ENCODE peak calls at places on chromosome 17, in six cellular contexts. Z, R, W, S, H and N are unnamed samples. For H3K4me1, the result is how much of the 10 kb centered on the place peaks cover.

GRCh38 chr17:82376042-82376730 is 4.6 kb downstream of the UTS2R start:
- DNase-seq in Z (no peak), R (no peak), W (no peak), S (peak), H (no peak), N (no peak)

GRCh38 chr17:59840329-59840907 is 52.3 kb downstream of the TUBD1 start:
- DNase-seq in Z (no peak), W (no peak), H (no peak), S (no peak), R (no peak), N (peak)

GRCh38 chr17:42334667-42335066 is 46.4 kb downstream of the STAT5A start:
- DNase-seq in Z (no peak), H (no peak), R (no peak), W (no peak), S (no peak), N (no peak)

GRCh38 chr17:38917259-38917658 is 8.2 kb upstream of the LASP1NB start:
- DNase-seq in W (no peak), H (no peak), S (no peak), Z (no peak), R (no peak), N (no peak)

GRCh38 chr17:61678339-61678738 is 87.3 kb upstream of the NACA2 start:
- DNase-seq in H (no peak), S (no peak), R (no peak), Z (no peak), W (no peak), N (no peak)

GRCh38 chr17:73722163-73722562 is 77.9 kb upstream of the SDK2 start:
- DNase-seq in R (peak), S (no peak), W (no peak), Z (no peak), H (no peak), N (no peak)

GRCh38 chr17:57032343-57032742 is 52.7 kb upstream of the AKAP1 start:
- DNase-seq in W (no peak), R (no peak), Z (no peak), H (no peak), S (no peak), N (no peak)

GRCh38 chr17:869067-869466 is 86.9 kb downstream of the MRM3 start:
- DNase-seq in H (no peak), Z (no peak), W (no peak), S (no peak), R (no peak), N (no peak)

GRCh38 chr17:3988297-3989120 is 24.3 kb upstream of the ATP2A3 start:
- DNase-seq in Z (no peak), H (no peak), W (no peak), R (peak), S (no peak), N (no peak)

GRCh38 chr17:42760652-42761581 is at the start of gene RAMP2:
- DNase-seq in Z (no peak), S (no peak), H (no peak), W (peak), R (peak), N (no peak)

GRCh38 chr17:61393904-61394629 is 5.6 kb upstream of the TBX2 start:
- DNase-seq in H (peak), R (peak), S (peak), W (no peak), Z (no peak), N (no peak)

GRCh38 chr17:51650772-51651171 is 390.4 kb downstream of the UTP18 start:
- DNase-seq in S (no peak), H (no peak), Z (no peak), W (no peak), R (no peak), N (no peak)

GRCh38 chr17:44071772-44072171 is 1.2 kb downstream of the G6PC3 start:
- DNase-seq in W (no peak), S (no peak), Z (no peak), H (peak), R (no peak), N (no peak)

GRCh38 chr17:35063514-35064223 is at the start of gene RFFL:
- DNase-seq in W (peak), Z (peak), S (peak), R (peak), H (peak), N (peak)

GRCh38 chr17:45846223-45846622 is 1.5 kb downstream of the SPPL2C start:
- DNase-seq in S (no peak), H (no peak), Z (no peak), R (no peak), W (no peak), N (no peak)

GRCh38 chr17:63842173-63842539 is 329 bp downstream of the SMARCD2 start:
- DNase-seq in H (no peak), S (no peak), R (no peak), Z (no peak), W (peak), N (no peak)

GRCh38 chr17:37541880-37542675 is 52.4 kb downstream of the DUSP14 start:
- DNase-seq in S (no peak), H (no peak), W (no peak), Z (no peak), R (no peak), N (peak)

GRCh38 chr17:4341616-4341977 is 24.9 kb downstream of the UBE2G1 start:
- DNase-seq in S (no peak), R (no peak), Z (no peak), W (no peak), H (peak), N (no peak)

GRCh38 chr17:3003401-3004149 is 59.8 kb downstream of the OR1D5 start:
- DNase-seq in H (no peak), Z (no peak), W (no peak), S (no peak), R (no peak), N (no peak)

GRCh38 chr17:64401244-64401860 is 10.7 kb upstream of the PECAM1 start:
- DNase-seq in Z (no peak), S (no peak), R (no peak), W (no peak), H (no peak), N (no peak)

GRCh38 chr17:43855061-43855460 is 8.1 kb downstream of the CD300LG start:
- DNase-seq in H (no peak), S (no peak), Z (no peak), R (no peak), W (no peak), N (no peak)

GRCh38 chr17:38747385-38748328 is 479 bp downstream of the PCGF2 start:
- DNase-seq in Z (no peak), W (peak), H (peak), R (peak), S (no peak), N (no peak)

GRCh38 chr17:57459286-57459915 is 203.1 kb downstream of the MSI2 start:
- DNase-seq in Z (peak), R (no peak), S (peak), H (peak), W (no peak), N (no peak)

GRCh38 chr17:68775338-68775737 is 174.2 kb upstream of the FAM20A start:
- DNase-seq in R (no peak), H (no peak), Z (no peak), S (no peak), W (no peak), N (no peak)

GRCh38 chr17:77515227-77515626 is 374.5 kb downstream of the SEC14L1 start:
- DNase-seq in Z (no peak), H (no peak), R (no peak), S (no peak), W (no peak), N (no peak)

GRCh38 chr17:44503080-44503842 is at the start of gene GPATCH8:
- DNase-seq in W (peak), Z (peak), S (peak), R (peak), H (peak), N (peak)

DNA sequence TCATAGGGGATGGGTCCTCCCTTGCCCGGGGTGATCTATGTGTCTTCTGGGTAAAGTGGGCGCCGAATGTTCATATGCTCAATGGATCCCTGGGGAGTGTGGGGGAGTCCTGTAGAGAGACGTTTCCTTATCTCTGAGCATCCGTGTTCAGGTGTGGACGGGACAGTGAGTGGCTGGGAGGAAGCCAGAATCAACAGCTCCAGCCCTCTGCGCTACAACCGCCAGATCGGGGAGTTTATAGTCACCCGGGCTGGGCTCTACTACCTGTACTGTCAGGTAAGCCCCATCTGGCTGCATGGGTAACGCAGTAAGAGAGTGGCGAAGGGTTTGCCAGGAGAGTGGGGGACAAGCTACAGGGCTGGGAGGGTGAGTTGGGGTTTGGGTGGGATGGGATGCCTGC is 1.9 kb upstream of the TNFSF13 start:
- DNase-seq in R (no peak), H (no peak), Z (no peak), W (no peak), S (no peak), N (no peak)
- H3K9ac ChIP-seq in R (no peak), H (peak), Z (no peak), W (no peak), S (peak), N (no peak)

GRCh38 chr17:40520991-40521453 is 19.6 kb upstream of the TNS4 start:
- DNase-seq in R (no peak), Z (no peak), W (no peak), S (no peak), H (no peak), N (no peak)
- H3K4me1 ChIP-seq in R (under half), Z (half or more), W (under half), S (half or more), H (under half), N (under half)

GRCh38 chr17:55343900-55344513 is 77.6 kb downstream of the MMD start:
- DNase-seq in Z (no peak), H (no peak), S (no peak), W (no peak), R (no peak), N (no peak)

GRCh38 chr17:55340171-55340570 is 75.4 kb downstream of the HLF start:
- DNase-seq in Z (no peak), W (no peak), H (no peak), S (no peak), R (no peak), N (no peak)

GRCh38 chr17:55340726-55341125 is 76.0 kb downstream of the HLF start:
- DNase-seq in R (no peak), S (no peak), Z (no peak), H (no peak), W (no peak), N (no peak)

GRCh38 chr17:55343114-55343513 is 78.4 kb downstream of the HLF start:
- DNase-seq in R (no peak), S (no peak), Z (no peak), W (no peak), H (no peak), N (no peak)

GRCh38 chr17:55341432-55341831 is 76.7 kb downstream of the HLF start:
- DNase-seq in W (peak), R (no peak), H (no peak), S (no peak), Z (no peak), N (no peak)
- TF ChIP-seq YY1 in W (no peak), R (no peak), H (no peak), S (no peak), Z (no peak), N (no peak)

DNA sequence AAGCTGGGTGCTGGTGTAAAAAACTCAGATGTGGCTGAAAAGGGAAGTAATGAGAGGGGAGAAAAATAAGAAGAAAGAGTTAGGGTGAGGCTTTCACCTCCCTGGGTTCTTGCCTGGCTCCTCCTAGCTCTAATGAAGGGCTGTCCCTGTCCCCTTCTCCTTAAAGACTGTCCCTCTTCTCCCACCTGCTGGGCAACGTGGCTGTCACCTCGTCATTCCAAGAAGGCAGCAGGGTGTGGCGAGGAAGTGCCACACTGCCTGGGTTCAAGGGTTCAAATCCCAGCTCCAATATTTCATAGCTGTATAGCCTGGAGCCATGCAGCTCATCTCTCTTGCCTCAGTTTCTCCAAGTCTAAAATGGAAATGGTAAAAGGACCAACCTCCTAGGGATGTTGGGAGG is 122.5 kb upstream of the CACNG5 start:
- DNase-seq in R (no peak), Z (no peak), H (no peak), W (no peak), S (no peak), N (no peak)
- H3K9ac ChIP-seq in R (no peak), Z (no peak), H (no peak), W (no peak), S (no peak), N (no peak)

DNA sequence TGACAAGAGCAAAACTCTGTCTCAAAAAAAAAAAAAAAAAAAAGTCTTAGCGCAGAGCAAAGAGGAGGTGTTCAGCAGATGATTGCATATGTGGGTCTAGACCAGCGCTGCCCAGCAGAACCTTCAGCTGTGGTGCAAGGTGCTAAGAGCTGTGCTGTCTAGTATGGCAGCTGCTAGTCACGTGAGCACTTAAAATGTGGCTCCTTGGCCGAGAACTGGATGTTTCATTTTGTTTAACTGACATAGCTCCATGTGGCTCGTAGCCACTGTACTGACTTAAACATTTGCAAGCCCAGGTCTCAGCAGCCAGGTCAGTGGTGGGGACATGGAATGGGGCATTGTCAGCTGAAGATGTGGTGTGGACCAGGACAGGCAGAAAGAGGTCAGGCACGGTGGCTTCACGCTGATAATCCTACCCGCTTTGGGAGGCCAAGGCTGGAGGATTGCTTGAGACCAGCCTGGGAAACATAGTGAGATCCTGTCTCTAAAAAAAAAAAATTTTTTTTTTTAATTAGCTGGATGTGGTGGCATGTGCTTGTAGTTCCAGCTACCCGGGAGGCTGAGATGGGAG is 9.2 kb downstream of the C1QTNF1 start:
- DNase-seq in H (no peak), Z (no peak), S (no peak), R (no peak), W (no peak), N (no peak)
- H3K4me1 ChIP-seq in H (under half), Z (under half), S (under half), R (under half), W (under half), N (under half)

GRCh38 chr17:1907216-1907631 is 77.4 kb downstream of the RPA1 start:
- DNase-seq in R (no peak), H (no peak), W (no peak), S (no peak), Z (no peak), N (no peak)

GRCh38 chr17:1909985-1910384 is 80.2 kb downstream of the RPA1 start:
- DNase-seq in S (peak), R (no peak), W (no peak), H (no peak), Z (no peak), N (no peak)

GRCh38 chr17:1906622-1907021 is 76.8 kb downstream of the RPA1 start:
- DNase-seq in S (no peak), Z (no peak), R (no peak), W (no peak), H (no peak), N (peak)

GRCh38 chr17:1908699-1909309 is 79.0 kb downstream of the RPA1 start:
- DNase-seq in R (peak), S (peak), W (no peak), H (peak), Z (peak), N (peak)

GRCh38 chr17:1907818-1908698 is 78.3 kb downstream of the RPA1 start:
- DNase-seq in H (no peak), R (no peak), S (no peak), Z (no peak), W (peak), N (no peak)
- TF ChIP-seq YY1 in H (no peak), R (no peak), S (no peak), Z (no peak), W (no peak), N (no peak)

DNA sequence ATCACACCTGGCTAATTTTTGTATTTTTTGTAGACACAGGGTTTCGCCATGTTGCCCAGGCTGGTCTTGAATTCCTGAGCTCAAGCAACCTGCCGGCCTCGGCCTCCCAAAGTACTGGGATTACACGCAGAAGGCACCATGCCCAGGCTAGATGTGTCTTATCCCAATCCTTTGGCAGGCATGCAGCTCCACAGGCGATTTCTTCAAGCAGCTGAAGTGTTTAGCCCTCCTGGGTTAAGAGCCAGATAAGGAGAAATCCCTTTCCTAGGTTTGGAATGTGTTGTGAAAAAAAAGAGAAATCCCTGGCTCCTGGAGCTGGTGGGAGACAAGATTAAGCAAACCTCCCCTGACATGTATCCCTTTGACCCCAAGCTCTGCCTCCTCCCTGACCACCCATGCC is 2.1 kb upstream of the NHERF1 start:
- DNase-seq in H (no peak), Z (no peak), S (no peak), W (no peak), R (no peak), N (no peak)
- H3K9ac ChIP-seq in H (peak), Z (no peak), S (peak), W (no peak), R (no peak), N (no peak)